ENCODE peak calls at places on chromosomes 1 and 21, in eight cellular contexts. A is stomach; T is CD8-positive, alpha-beta T cell; I is PC-3; M is fibroblast of lung; N is mucosa of descending colon; V is Panc1; P is neuronal stem cell. F is an unnamed sample.

GRCh38 chr1:235865565-235866206 is 1.0 kb downstream of the LYST start:
- DNase-seq in V (no peak), I (no peak), M (no peak), A (no peak), T (no peak), N (no peak), P (no peak), F (no peak)

GRCh38 chr1:234612352-234613127 is 2.6 kb upstream of the IRF2BP2 start:
- DNase-seq in P (no peak), M (peak; percentile 99), I (peak; percentile 94), N (peak; percentile 92), T (no peak), A (peak; percentile 95), V (no peak), F (no peak)

GRCh38 chr1:55589656-55590297 is 374.6 kb upstream of the USP24 start:
- DNase-seq in I (no peak), T (no peak), P (no peak), N (no peak), A (no peak), M (peak; percentile 29), V (no peak), F (no peak)

GRCh38 chr1:115671176-115672062 is 29.6 kb downstream of the VANGL1 start:
- DNase-seq in I (peak; percentile 86), T (no peak), N (peak; percentile 71), A (no peak), P (no peak), M (peak; percentile 80), V (no peak), F (no peak)

GRCh38 chr1:175267716-175268416 is 75.3 kb upstream of the KIAA0040 start:
- DNase-seq in V (no peak), M (no peak), N (no peak), P (no peak), A (no peak), T (no peak), I (peak; percentile 11), F (no peak)

GRCh38 chr1:198912046-198912445 is 273.2 kb downstream of the PTPRC start:
- DNase-seq in P (no peak), M (no peak), V (no peak), N (no peak), T (no peak), I (no peak), A (no peak), F (no peak)

GRCh38 chr1:43149889-43150288 is 22.2 kb downstream of the EBNA1BP2 start:
- DNase-seq in N (no peak), A (no peak), M (no peak), P (no peak), T (no peak), V (no peak), I (no peak), F (no peak)

GRCh38 chr1:109980324-109981127 is 4.0 kb upstream of the AHCYL1 start:
- DNase-seq in A (peak; percentile 73), P (no peak), M (no peak), I (peak; percentile 69), N (peak; percentile 74), V (peak; percentile 38), T (no peak), F (no peak)

GRCh38 chr21:35540950-35541632 is 492.0 kb upstream of the RUNX1 start:
- DNase-seq in M (peak; percentile 20), P (no peak), A (no peak), I (no peak), T (no peak), N (no peak), V (no peak), F (no peak)

GRCh38 chr1:233090706-233091494 is 140.5 kb downstream of the NTPCR start:
- DNase-seq in N (no peak), M (no peak), A (no peak), T (no peak), P (no peak), V (no peak), I (no peak), F (no peak)

GRCh38 chr1:116557323-116557878 is 13.4 kb downstream of the CD58 start:
- DNase-seq in P (no peak), N (no peak), M (no peak), I (no peak), A (no peak), T (no peak), V (no peak), F (no peak)

GRCh38 chr1:2523891-2524609 is 2.3 kb downstream of the PANK4 start:
- DNase-seq in N (no peak), P (no peak), A (no peak), M (no peak), T (peak; percentile 63), V (no peak), I (no peak), F (no peak)

GRCh38 chr1:204751883-204752687 is 66.5 kb upstream of the LRRN2 start:
- DNase-seq in I (no peak), N (peak; percentile 87), T (no peak), V (no peak), A (no peak), M (no peak), P (no peak), F (no peak)

GRCh38 chr1:8077602-8078001 is 51.5 kb upstream of the ERRFI1 start:
- DNase-seq in A (no peak), V (no peak), M (peak; percentile 80), T (no peak), P (no peak), N (no peak), I (no peak), F (no peak)

GRCh38 chr1:190250368-190250767 is 227.3 kb downstream of the BRINP3 start:
- DNase-seq in N (no peak), A (no peak), I (no peak), P (no peak), V (no peak), M (no peak), T (no peak), F (no peak)

GRCh38 chr1:167294528-167294927 is 73.8 kb downstream of the POU2F1 start:
- DNase-seq in V (no peak), I (no peak), A (no peak), P (no peak), M (peak; percentile 50), T (no peak), N (no peak), F (no peak)

GRCh38 chr1:71046891-71047634 is 553 bp downstream of the PTGER3 start:
- DNase-seq in I (no peak), T (no peak), V (no peak), A (peak; percentile 37), M (no peak), N (peak; percentile 40), P (no peak), F (no peak)

GRCh38 chr1:64499011-64499410 is 29.1 kb downstream of the CACHD1 start:
- DNase-seq in P (no peak), M (no peak), N (no peak), V (no peak), A (no peak), T (no peak), I (no peak), F (no peak)
- H3K4me1 ChIP-seq in P (peaks cover 37% of the 10 kb centered on the region), M (no peaks in the 10 kb centered on the region), N (peaks cover 4% of the 10 kb centered on the region), V (peaks cover 32% of the 10 kb centered on the region), A (peaks cover 10% of the 10 kb centered on the region), T (no peaks in the 10 kb centered on the region), I (peaks cover 10% of the 10 kb centered on the region), F (peaks cover 5% of the 10 kb centered on the region)

DNA sequence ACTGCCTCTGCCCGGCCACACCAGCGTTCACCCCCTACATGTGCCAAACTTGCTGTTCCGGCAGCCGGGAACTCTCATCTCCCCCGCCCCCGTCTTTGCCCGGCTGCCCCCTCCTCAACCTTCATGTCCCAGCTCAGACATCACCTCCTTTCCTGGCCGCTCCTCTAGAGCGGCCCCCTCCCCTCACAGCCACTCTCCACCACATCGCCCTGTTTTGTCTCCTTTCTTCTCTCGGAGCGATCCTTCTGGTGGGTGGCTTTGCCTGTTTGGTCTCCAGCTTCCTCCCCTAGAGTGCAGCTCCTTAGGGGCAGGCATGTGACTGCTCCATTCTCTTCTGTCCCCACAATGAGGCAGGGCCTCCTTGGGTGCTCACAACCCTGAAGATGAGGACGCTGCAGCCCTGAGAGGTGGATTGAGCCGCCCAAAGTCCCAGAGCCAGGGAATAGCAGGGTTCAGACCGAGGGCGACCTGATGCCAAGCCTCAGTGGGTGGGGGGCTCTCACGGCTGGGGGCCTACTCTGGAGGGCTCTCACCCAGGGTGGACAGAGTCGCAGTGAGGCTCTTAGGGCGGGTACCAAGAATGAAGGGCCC is 44.9 kb upstream of the ECE1 start:
- DNase-seq in V (no peak), M (no peak), N (no peak), T (no peak), A (no peak), I (no peak), P (no peak), F (no peak)
- H3K4me3 ChIP-seq in V (peak overlapping the region; percentile 50), M (peak overlapping the region; percentile 23), N (no peak overlapping the region), T (peak overlapping the region; percentile 29), A (peak overlapping the region; percentile 24), I (peak overlapping the region; percentile 48), P (no peak overlapping the region), F (no peak overlapping the region)

DNA sequence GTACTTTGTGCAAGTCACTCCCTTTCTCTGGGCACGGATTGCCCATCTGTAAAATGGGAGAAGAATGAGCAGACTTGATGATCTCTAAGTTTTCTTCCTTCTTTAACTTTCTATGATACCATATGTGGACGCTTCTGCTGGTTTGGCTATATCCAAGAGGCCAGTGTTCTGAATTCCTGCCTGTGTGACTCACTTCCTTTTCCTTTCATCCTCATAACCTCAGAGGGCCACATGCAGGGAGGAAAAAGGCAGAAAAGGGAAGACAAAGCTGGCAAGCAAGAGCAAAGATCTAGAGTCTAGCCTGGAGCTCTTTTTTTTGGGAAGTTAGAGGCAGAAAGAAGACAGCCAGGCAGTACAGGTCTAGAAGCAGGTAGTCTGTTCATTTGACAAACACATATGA is 151.2 kb downstream of the OMA1 start:
- DNase-seq in N (no peak), A (no peak), M (peak; percentile 95), I (peak; percentile 69), P (no peak), T (no peak), V (peak; percentile 45), F (peak; percentile 43)
- H3K4me1 ChIP-seq in N (no peaks in the 10 kb centered on the region), A (no peaks in the 10 kb centered on the region), M (peaks cover 16% of the 10 kb centered on the region), I (peaks cover 10% of the 10 kb centered on the region), P (peaks cover 22% of the 10 kb centered on the region), T (peaks cover 16% of the 10 kb centered on the region), V (peaks cover 9% of the 10 kb centered on the region), F (peaks cover 7% of the 10 kb centered on the region)

GRCh38 chr1:220689696-220690095 is 467 bp upstream of the C1orf115 start:
- DNase-seq in N (no peak), I (no peak), M (no peak), P (no peak), A (no peak), T (no peak), V (no peak), F (no peak)
- H3K4me3 ChIP-seq in N (no peak overlapping the region), I (peak overlapping the region; percentile 82), M (peak overlapping the region; percentile 47), P (no peak overlapping the region), A (peak overlapping the region; percentile 61), T (peak overlapping the region; percentile 54), V (peak overlapping the region; percentile 50), F (no peak overlapping the region)

DNA sequence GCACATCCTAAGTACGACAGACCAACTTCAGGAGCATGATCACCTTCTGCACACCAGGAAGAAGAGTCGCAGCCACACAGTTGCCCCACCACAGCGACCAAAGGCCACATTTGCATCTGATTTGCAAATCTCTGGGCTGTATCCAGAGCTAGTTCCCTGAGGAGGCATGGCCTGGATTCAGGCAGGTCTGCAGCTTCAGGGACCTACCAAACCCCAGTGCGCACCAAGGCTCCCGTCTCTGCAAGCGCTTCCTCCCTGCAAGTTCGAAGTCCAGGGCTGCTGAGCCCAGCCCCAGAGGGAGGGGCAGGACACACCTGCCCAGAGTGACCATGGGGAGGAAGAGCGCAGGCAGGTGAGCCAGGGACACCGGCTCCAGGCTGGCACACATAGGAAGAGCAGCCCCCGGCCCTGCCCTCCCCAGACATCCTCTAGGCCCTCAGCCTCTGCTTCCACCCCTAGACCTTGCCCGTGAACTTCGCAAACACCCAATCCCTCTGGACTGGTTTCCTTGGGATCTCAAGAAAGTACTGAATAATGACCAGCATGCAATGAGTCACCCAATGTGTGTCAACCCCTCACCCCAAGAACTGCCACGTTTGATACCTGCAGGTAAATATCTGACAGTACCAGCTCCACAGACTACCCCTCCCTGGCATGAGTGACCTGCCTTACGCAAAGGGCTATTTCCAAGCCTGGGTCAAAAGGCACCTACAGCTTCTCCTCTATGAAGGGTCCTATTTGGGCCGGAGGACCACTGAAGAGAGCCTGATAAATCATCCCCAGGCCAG is 36.8 kb downstream of the CASZ1 start:
- DNase-seq in P (no peak), A (peak; percentile 82), I (peak; percentile 25), T (no peak), V (no peak), N (peak; percentile 91), M (no peak), F (no peak)
- H3K4me1 ChIP-seq in P (peaks cover 16% of the 10 kb centered on the region), A (peaks cover 74% of the 10 kb centered on the region), I (peaks cover 32% of the 10 kb centered on the region), T (peaks cover 11% of the 10 kb centered on the region), V (peaks cover 6% of the 10 kb centered on the region), N (peaks cover 74% of the 10 kb centered on the region), M (no peaks in the 10 kb centered on the region), F (peaks cover 14% of the 10 kb centered on the region)

F was measured in NT2/D1.